ENCODE peak calls at places on chromosome 6, in nine cellular contexts. I is SK-N-SH, A is transverse colon, V is sigmoid colon, G is GM12878, N is upper lobe of left lung, P is stomach, L is spleen, F is breast epithelium. D is an unnamed sample.

GRCh38 chr6:33976425-33977360 is 169.2 kb downstream of the GRM4 start:
- DNase-seq in I (peak), A (no peak), V (no peak), G (no peak), N (no peak), P (peak), L (peak), F (peak), D (no peak)

GRCh38 chr6:28589234-28589951 is 63.7 kb downstream of the GPX5 start:
- DNase-seq in I (peak), A (peak), V (no peak), G (peak), N (no peak), P (no peak), L (no peak), F (no peak), D (no peak)

GRCh38 chr6:151494235-151494950 is 576 bp downstream of the CCDC170 start:
- DNase-seq in I (peak), A (no peak), V (no peak), G (no peak), N (peak), P (peak), L (peak), F (peak), D (peak)

GRCh38 chr6:69487688-69488087 is 309.1 kb downstream of the LMBRD1 start:
- DNase-seq in I (no peak), A (no peak), V (no peak), G (no peak), N (no peak), P (no peak), L (no peak), F (no peak), D (no peak)

GRCh38 chr6:158835616-158836221 is 16.6 kb upstream of the EZR start:
- DNase-seq in I (no peak), A (peak), V (peak), G (no peak), N (peak), P (peak), L (peak), F (no peak), D (no peak)

GRCh38 chr6:170132561-170132991 is 158.3 kb downstream of the DLL1 start:
- DNase-seq in I (no peak), A (no peak), V (no peak), G (no peak), N (peak), P (peak), L (peak), F (peak), D (no peak)

GRCh38 chr6:37513155-37513554 is 13.5 kb upstream of the CCDC167 start:
- DNase-seq in I (no peak), A (no peak), V (no peak), G (no peak), N (no peak), P (no peak), L (no peak), F (no peak), D (no peak)

GRCh38 chr6:76876922-76877553 is 586.3 kb downstream of the HTR1B start:
- DNase-seq in I (peak), A (peak), V (no peak), G (no peak), N (peak), P (peak), L (no peak), F (no peak), D (peak)

GRCh38 chr6:114315841-114316595 is 26.8 kb downstream of the HS3ST5 start:
- DNase-seq in I (peak), A (no peak), V (no peak), G (no peak), N (no peak), P (no peak), L (no peak), F (no peak), D (no peak)

GRCh38 chr6:133741375-133741861 is 147.5 kb upstream of the TCF21 start:
- DNase-seq in I (no peak), A (no peak), V (no peak), G (no peak), N (no peak), P (no peak), L (no peak), F (no peak), D (no peak)

GRCh38 chr6:37171141-37171969 is 1.4 kb downstream of the PIM1 start:
- DNase-seq in I (peak), A (peak), V (peak), G (no peak), N (peak), P (peak), L (peak), F (peak), D (peak)

GRCh38 chr6:27562027-27562410 is 89.1 kb upstream of the ZNF184 start:
- DNase-seq in I (no peak), A (no peak), V (no peak), G (no peak), N (no peak), P (no peak), L (no peak), F (no peak), D (no peak)

GRCh38 chr6:89255417-89255816 is 38.3 kb upstream of the GABRR1 start:
- DNase-seq in I (no peak), A (no peak), V (no peak), G (no peak), N (no peak), P (no peak), L (no peak), F (no peak), D (no peak)

GRCh38 chr6:24753545-24753944 is 21.2 kb upstream of the GMNN start:
- DNase-seq in I (no peak), A (no peak), V (no peak), G (no peak), N (no peak), P (no peak), L (no peak), F (no peak), D (no peak)

GRCh38 chr6:168157272-168158007 is 78.4 kb upstream of the FRMD1 start:
- DNase-seq in I (no peak), A (no peak), V (peak), G (no peak), N (no peak), P (no peak), L (no peak), F (no peak), D (peak)

DNA sequence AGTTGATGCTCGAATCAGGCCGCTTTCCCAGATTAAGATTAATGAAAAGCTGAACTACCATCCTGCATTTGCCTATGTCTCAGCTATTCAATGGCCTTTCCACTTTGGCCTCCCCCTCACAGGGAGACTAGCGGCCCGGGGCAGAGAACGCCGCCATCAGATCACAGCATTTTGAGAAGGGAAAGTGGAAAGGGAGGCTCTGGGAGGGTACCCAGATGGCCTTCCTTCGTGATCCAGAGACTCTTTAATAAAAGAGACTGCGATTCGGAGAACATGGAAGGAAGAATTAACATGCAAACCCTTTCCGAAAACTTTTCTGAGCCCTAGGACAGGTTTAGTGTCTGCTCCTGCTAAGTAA is 533 bp downstream of the MRPS18A start:
- DNase-seq in I (no peak), A (no peak), V (no peak), G (no peak), N (no peak), P (no peak), L (no peak), F (no peak), D (no peak)
- H3K27ac ChIP-seq in I (peak), A (peak), V (peak), G (peak), N (peak), P (peak), L (peak), F (peak), D (peak)

GRCh38 chr6:104306206-104306605 is 553.5 kb downstream of the HACE1 start:
- DNase-seq in I (no peak), A (no peak), V (no peak), G (no peak), N (no peak), P (no peak), L (no peak), F (no peak), D (no peak)

GRCh38 chr6:104305206-104305605 is 554.5 kb downstream of the HACE1 start:
- DNase-seq in I (no peak), A (no peak), V (no peak), G (no peak), N (no peak), P (no peak), L (no peak), F (no peak), D (no peak)

GRCh38 chr6:104301921-104302320 is 557.8 kb downstream of the HACE1 start:
- DNase-seq in I (no peak), A (no peak), V (no peak), G (no peak), N (no peak), P (no peak), L (no peak), F (no peak), D (no peak)
- TF ChIP-seq CTCF in I (no peak), A (no peak), V (no peak), G (no peak), N (no peak), P (no peak), L (no peak), F (no peak), D (no peak)

DNA sequence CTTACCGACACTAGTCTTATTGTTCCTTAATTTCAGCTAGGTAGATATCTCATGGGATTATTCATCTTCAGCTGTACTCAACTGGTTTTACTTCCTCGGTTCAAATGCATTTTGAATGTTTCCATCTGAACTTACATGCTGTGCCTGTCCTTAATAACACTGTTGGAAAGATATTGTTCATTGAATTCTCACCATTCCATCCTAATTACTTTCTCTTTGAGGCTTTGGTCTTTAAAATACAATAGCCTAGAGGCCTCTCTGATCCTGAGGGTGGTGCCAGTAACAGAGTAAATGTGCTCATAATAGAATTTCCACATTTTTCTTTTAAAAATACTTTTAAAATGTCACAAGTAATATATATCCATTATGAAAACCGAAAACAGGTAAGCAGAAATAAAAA is 54.0 kb downstream of the IL20RA start:
- DNase-seq in I (peak), A (no peak), V (no peak), G (no peak), N (no peak), P (no peak), L (no peak), F (no peak), D (no peak)
- TF ChIP-seq POLR2AphosphoS5 in I (no peak), A (no peak), V (no peak), G (no peak), N (no peak), P (no peak), L (no peak), F (no peak), D (no peak)

GRCh38 chr6:2168480-2168879 is 76.9 kb downstream of the GMDS start:
- DNase-seq in I (no peak), A (no peak), V (no peak), G (no peak), N (no peak), P (no peak), L (no peak), F (no peak), D (no peak)
- H3K27ac ChIP-seq in I (peak), A (no peak), V (no peak), G (no peak), N (no peak), P (no peak), L (no peak), F (no peak), D (no peak)

DNA sequence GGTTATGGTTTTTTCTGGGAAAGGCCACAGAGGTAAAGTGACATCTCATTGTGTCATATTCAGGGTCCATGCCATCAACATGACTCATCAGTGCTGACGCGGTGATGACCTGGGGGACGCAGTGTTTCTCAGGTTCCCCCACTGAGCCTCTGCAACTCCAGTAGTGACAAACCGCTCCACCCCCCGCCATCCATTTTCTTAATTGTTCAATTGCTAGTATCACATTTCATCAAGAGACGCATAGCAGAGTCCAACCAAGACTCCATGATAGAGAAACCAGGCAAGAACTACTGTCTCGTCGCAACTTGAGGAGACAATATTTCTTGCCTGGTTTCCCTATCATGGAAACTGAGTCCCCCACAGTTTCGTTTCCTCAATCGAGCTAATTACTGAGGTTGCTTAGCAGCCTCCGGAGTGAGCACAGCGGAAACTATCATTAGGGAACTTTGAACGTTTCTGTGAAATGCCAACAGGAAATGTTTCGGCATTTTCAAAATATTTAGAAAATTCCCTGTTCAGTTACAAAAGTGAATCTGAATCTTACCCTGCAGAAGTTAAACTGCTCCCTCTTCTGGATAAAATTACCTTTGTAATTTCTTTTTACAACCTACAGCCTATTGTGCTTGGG is 12.2 kb upstream of the SERPINB1 start:
- DNase-seq in I (no peak), A (peak), V (no peak), G (peak), N (peak), P (no peak), L (no peak), F (no peak), D (peak)
- TF ChIP-seq CTCF in I (peak), A (peak), V (peak), G (peak), N (peak), P (peak), L (peak), F (peak), D (peak)

GRCh38 chr6:42796171-42796570 is 14.3 kb downstream of the BICRAL start:
- DNase-seq in I (no peak), A (no peak), V (no peak), G (no peak), N (no peak), P (no peak), L (no peak), F (no peak), D (no peak)

GRCh38 chr6:42790549-42791181 is 8.8 kb downstream of the BICRAL start:
- DNase-seq in I (no peak), A (no peak), V (no peak), G (no peak), N (no peak), P (no peak), L (no peak), F (no peak), D (no peak)

GRCh38 chr6:42795651-42796050 is 13.8 kb downstream of the BICRAL start:
- DNase-seq in I (no peak), A (no peak), V (no peak), G (no peak), N (no peak), P (no peak), L (no peak), F (no peak), D (no peak)

GRCh38 chr6:42788671-42789070 is 6.8 kb downstream of the BICRAL start:
- DNase-seq in I (no peak), A (no peak), V (peak), G (no peak), N (no peak), P (no peak), L (no peak), F (no peak), D (no peak)

DNA sequence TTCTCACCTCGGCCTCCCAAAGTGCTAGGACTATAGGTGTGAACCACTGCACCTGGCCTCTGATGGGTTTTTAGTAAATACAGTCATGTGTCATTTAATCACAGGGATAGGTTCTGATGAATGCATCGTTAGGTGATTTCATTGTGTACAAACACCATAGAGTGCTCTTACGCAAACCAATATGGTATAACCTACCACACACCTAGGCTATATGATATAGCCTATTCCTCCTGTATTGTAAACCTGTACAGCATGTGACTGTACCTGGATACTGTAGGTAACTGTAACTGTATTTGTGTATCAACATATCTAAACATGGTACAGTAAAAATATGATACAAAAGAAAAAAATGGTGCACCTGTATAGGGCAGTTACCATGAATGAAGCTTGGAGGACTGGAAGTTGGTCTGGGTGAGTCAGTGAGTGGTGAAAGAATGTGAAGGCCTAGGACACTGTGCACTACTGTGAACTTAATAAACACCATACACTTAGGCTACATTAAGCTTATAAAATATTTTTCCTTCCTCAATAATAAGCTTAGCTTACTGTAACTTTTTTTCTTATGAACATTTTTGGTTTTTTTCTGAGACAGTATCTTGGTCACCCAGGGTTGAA is 10.0 kb downstream of the BICRAL start:
- DNase-seq in I (no peak), A (no peak), V (no peak), G (no peak), N (no peak), P (no peak), L (no peak), F (no peak), D (no peak)
- TF ChIP-seq POLR2AphosphoS5 in I (no peak), A (peak), V (peak), G (no peak), N (no peak), P (no peak), L (no peak), F (no peak), D (no peak)